ENCODE peak calls at places on chromosomes 2 and 18, in five cellular contexts. One of them, this sample, is unnamed.

GRCh38 chr2:120291464-120292311 is 39.0 kb downstream of the RALB start:
- DNase-seq in heart left ventricle: no peak
- DNase-seq in HFFc6: peak; percentile 71
- DNase-seq in left ventricle myocardium inferior: no peak
- DNase-seq in DND-41: peak; percentile 39
- DNase-seq in this sample: no peak

GRCh38 chr2:231138699-231139098 is 13.9 kb upstream of the HTR2B start:
- DNase-seq in heart left ventricle: no peak
- DNase-seq in HFFc6: no peak
- DNase-seq in left ventricle myocardium inferior: no peak
- DNase-seq in DND-41: no peak
- DNase-seq in this sample: no peak

GRCh38 chr2:216970369-216970915 is 110.6 kb upstream of the TNP1 start:
- DNase-seq in heart left ventricle: no peak
- DNase-seq in HFFc6: no peak
- DNase-seq in left ventricle myocardium inferior: no peak
- DNase-seq in DND-41: no peak
- DNase-seq in this sample: no peak

GRCh38 chr2:96065381-96065930 is 30.7 kb upstream of the GPAT2 start:
- DNase-seq in heart left ventricle: no peak
- DNase-seq in HFFc6: no peak
- DNase-seq in left ventricle myocardium inferior: peak; percentile 17
- DNase-seq in DND-41: no peak
- DNase-seq in this sample: no peak

GRCh38 chr18:59514193-59514592 is 155.1 kb upstream of the LMAN1 start:
- DNase-seq in heart left ventricle: peak; percentile 75
- DNase-seq in HFFc6: peak; percentile 73
- DNase-seq in left ventricle myocardium inferior: peak; percentile 72
- DNase-seq in DND-41: no peak
- DNase-seq in this sample: no peak

GRCh38 chr2:120480903-120481445 is 135.0 kb downstream of the INHBB start:
- DNase-seq in heart left ventricle: no peak
- DNase-seq in HFFc6: no peak
- DNase-seq in left ventricle myocardium inferior: no peak
- DNase-seq in DND-41: no peak
- DNase-seq in this sample: no peak

GRCh38 chr2:204738721-204739120 is 193.4 kb downstream of the PARD3B start:
- DNase-seq in heart left ventricle: no peak
- DNase-seq in HFFc6: no peak
- DNase-seq in left ventricle myocardium inferior: no peak
- DNase-seq in DND-41: no peak
- DNase-seq in this sample: no peak

GRCh38 chr2:157443795-157444642 is at the start of gene CYTIP:
- DNase-seq in heart left ventricle: peak; percentile 52
- DNase-seq in HFFc6: no peak
- DNase-seq in left ventricle myocardium inferior: no peak
- DNase-seq in DND-41: no peak
- DNase-seq in this sample: peak; percentile 82

GRCh38 chr2:189952536-189953109 is 109.9 kb downstream of the MSTN start:
- DNase-seq in heart left ventricle: no peak
- DNase-seq in HFFc6: no peak
- DNase-seq in left ventricle myocardium inferior: no peak
- DNase-seq in DND-41: no peak
- DNase-seq in this sample: no peak

GRCh38 chr18:23257686-23258565 is 122.6 kb downstream of the CABLES1 start:
- DNase-seq in heart left ventricle: no peak
- DNase-seq in HFFc6: peak; percentile 46
- DNase-seq in left ventricle myocardium inferior: no peak
- DNase-seq in DND-41: peak; percentile 34
- DNase-seq in this sample: peak; percentile 34

GRCh38 chr2:226307440-226308365 is 491.9 kb downstream of the IRS1 start:
- DNase-seq in heart left ventricle: no peak
- DNase-seq in HFFc6: no peak
- DNase-seq in left ventricle myocardium inferior: no peak
- DNase-seq in DND-41: no peak
- DNase-seq in this sample: no peak

GRCh38 chr2:72138921-72139381 is 8.7 kb downstream of the CYP26B1 start:
- DNase-seq in heart left ventricle: peak; percentile 51
- DNase-seq in HFFc6: no peak
- DNase-seq in left ventricle myocardium inferior: peak; percentile 4
- DNase-seq in DND-41: no peak
- DNase-seq in this sample: no peak

GRCh38 chr2:105888625-105889024 is 143.9 kb downstream of the NCK2 start:
- DNase-seq in heart left ventricle: no peak
- DNase-seq in HFFc6: no peak
- DNase-seq in left ventricle myocardium inferior: no peak
- DNase-seq in DND-41: peak; percentile 17
- DNase-seq in this sample: peak; percentile 57

DNA sequence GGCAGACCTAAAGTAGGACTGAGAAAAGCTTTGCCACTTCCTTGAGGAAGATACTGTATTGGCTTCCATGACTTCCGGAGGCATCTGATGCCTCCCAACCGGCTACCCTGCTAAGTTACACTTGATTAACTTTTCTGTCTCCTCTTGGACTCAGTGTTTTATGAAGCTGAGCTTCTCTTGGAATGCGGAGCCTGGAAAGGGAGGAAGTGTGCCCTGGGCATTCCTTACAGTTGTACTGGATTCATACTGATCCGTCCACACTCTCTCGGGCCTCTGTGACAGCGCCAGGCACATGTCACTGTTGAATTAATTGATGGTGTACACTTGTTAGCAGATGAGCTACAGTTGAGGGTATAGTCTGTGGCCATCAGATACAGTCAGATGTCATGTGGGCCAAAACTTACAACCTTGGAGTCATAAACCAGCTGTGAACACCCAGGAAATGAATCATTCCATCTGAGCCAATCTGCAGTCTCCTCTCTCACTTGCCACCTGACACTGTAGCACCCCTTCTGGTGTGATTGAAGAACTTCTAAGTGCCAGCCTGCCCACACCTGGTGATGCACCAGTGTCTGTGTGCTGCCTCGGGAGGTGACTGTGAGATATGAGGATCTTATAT is 122.5 kb downstream of the FHOD3 start:
- DNase-seq in heart left ventricle: no peak
- DNase-seq in HFFc6: peak; percentile 42
- DNase-seq in left ventricle myocardium inferior: no peak
- DNase-seq in DND-41: peak; percentile 8
- DNase-seq in this sample: peak; percentile 48
- TF ChIP-seq CTCF in heart left ventricle: no peak
- TF ChIP-seq CTCF in HFFc6: peak; percentile 64
- TF ChIP-seq CTCF in left ventricle myocardium inferior: no peak
- TF ChIP-seq CTCF in DND-41: peak; percentile 26
- TF ChIP-seq CTCF in this sample: peak; percentile 17

GRCh38 chr2:3594493-3595281 is at the start of gene COLEC11:
- DNase-seq in heart left ventricle: peak; percentile 80
- DNase-seq in HFFc6: no peak
- DNase-seq in left ventricle myocardium inferior: peak; percentile 71
- DNase-seq in DND-41: no peak
- DNase-seq in this sample: no peak
- TF ChIP-seq CTCF in heart left ventricle: peak; percentile 52
- TF ChIP-seq CTCF in HFFc6: peak; percentile 12
- TF ChIP-seq CTCF in left ventricle myocardium inferior: peak; percentile 63
- TF ChIP-seq CTCF in DND-41: no peak
- TF ChIP-seq CTCF in this sample: no peak

GRCh38 chr18:61141691-61142090 is 191.5 kb upstream of the CDH20 start:
- DNase-seq in heart left ventricle: no peak
- DNase-seq in HFFc6: no peak
- DNase-seq in left ventricle myocardium inferior: no peak
- DNase-seq in DND-41: no peak
- DNase-seq in this sample: no peak
- TF ChIP-seq CTCF in heart left ventricle: no peak
- TF ChIP-seq CTCF in HFFc6: no peak
- TF ChIP-seq CTCF in left ventricle myocardium inferior: no peak
- TF ChIP-seq CTCF in DND-41: no peak
- TF ChIP-seq CTCF in this sample: no peak

DNA sequence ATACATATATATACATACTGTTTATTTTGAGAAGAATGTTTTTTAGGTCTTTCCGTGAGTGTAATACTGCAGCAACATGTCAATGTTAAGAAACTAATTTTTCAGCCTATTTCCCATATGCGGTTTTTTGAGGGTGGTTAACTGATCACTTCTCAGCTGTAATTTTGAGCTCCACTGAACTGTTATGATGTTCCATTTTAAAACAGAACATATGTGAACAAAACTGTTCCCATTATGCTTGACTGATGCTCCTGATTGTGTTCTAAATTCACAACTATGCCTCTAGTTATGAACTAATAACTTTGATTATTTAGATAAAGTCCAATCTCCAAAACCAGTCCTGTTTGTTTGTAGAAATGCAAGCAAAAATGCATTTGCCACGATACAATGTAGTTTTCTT is 511.2 kb upstream of the FSIP2 start:
- DNase-seq in heart left ventricle: no peak
- DNase-seq in HFFc6: no peak
- DNase-seq in left ventricle myocardium inferior: no peak
- DNase-seq in DND-41: no peak
- DNase-seq in this sample: no peak
- TF ChIP-seq CTCF in heart left ventricle: no peak
- TF ChIP-seq CTCF in HFFc6: no peak
- TF ChIP-seq CTCF in left ventricle myocardium inferior: no peak
- TF ChIP-seq CTCF in DND-41: no peak
- TF ChIP-seq CTCF in this sample: no peak

DNA sequence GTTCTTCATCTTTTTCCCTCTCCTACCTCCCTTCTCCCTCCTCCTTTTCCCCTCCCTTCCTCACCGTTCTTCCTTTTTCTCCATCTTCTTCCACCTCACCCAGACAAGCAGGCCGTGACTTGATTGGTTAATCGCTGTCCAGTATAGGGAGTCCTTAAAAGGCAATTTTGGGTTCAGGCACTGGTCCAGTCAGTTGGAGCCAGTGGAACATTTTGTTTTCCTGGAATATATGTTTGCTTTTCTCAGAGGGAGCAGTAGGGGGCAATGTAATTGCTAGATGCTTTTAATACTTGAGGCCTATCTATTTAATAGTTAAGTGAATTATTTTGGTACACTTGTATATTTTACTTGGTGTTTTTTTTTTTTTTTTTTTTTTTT is 15.0 kb downstream of the ELAC1 start:
- DNase-seq in heart left ventricle: no peak
- DNase-seq in HFFc6: no peak
- DNase-seq in left ventricle myocardium inferior: no peak
- DNase-seq in DND-41: no peak
- DNase-seq in this sample: no peak
- TF ChIP-seq CTCF in heart left ventricle: no peak
- TF ChIP-seq CTCF in HFFc6: peak; percentile 43
- TF ChIP-seq CTCF in left ventricle myocardium inferior: no peak
- TF ChIP-seq CTCF in DND-41: peak; percentile 30
- TF ChIP-seq CTCF in this sample: no peak

DNA sequence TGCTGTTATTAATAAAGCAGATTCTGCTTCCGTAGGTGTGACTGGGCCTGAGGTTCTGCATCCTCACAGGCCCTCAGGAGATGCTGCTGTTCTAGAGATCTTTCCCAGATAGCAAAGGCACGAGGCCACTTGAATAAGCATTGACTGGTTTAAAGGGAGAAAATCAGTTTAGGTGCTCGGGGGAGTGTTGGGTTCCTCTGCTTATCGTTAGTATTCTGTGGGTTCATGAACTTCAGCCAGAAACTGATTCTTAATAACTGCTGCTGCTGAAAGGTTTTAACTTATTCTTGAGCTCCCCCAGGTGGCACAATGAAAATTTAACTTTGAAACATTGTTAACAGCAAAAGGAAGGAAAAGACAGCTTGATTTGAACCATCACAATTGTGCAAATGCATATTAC is 56.9 kb downstream of the ITGA6 start:
- DNase-seq in heart left ventricle: no peak
- DNase-seq in HFFc6: peak; percentile 18
- DNase-seq in left ventricle myocardium inferior: no peak
- DNase-seq in DND-41: no peak
- DNase-seq in this sample: no peak
- TF ChIP-seq CTCF in heart left ventricle: no peak
- TF ChIP-seq CTCF in HFFc6: peak; percentile 66
- TF ChIP-seq CTCF in left ventricle myocardium inferior: peak; percentile 27
- TF ChIP-seq CTCF in DND-41: peak; percentile 55
- TF ChIP-seq CTCF in this sample: peak; percentile 42